ENCODE peak calls at places on chromosomes 1 and 21, in eight cellular contexts. F, D, U, B, V, J, I and G are unnamed samples. For H3K27me3, the result is how much of the 10 kb centered on the place peaks cover.

GRCh38 chr1:20375563-20375962 is 84.9 kb downstream of the VWA5B1 start:
- DNase-seq in D (no peak), B (peak), J (no peak), V (no peak), U (no peak), I (no peak), F (no peak), G (no peak)

GRCh38 chr1:16235347-16235746 is 1.6 kb downstream of the CPLANE2 start:
- DNase-seq in F (peak), D (no peak), V (no peak), B (no peak), U (no peak), I (no peak), J (no peak), G (no peak)

GRCh38 chr1:231000639-231001038 is 21.7 kb downstream of the ARV1 start:
- DNase-seq in J (no peak), B (no peak), D (no peak), F (no peak), V (no peak), I (no peak), U (no peak), G (no peak)

GRCh38 chr1:22879445-22879844 is 93.2 kb downstream of the LACTBL1 start:
- DNase-seq in D (no peak), B (no peak), V (no peak), J (no peak), I (no peak), F (no peak), U (no peak), G (no peak)

GRCh38 chr21:16563795-16564194 is 834.0 kb downstream of the USP25 start:
- DNase-seq in B (peak), V (no peak), J (no peak), F (peak), D (no peak), U (no peak), I (no peak), G (no peak)

GRCh38 chr1:112982853-112983539 is 27.0 kb upstream of the SLC16A1 start:
- DNase-seq in I (no peak), B (no peak), U (no peak), V (no peak), J (no peak), F (no peak), D (no peak), G (no peak)

GRCh38 chr21:39258207-39258606 is 55.2 kb downstream of the BRWD1 start:
- DNase-seq in I (no peak), D (no peak), V (no peak), F (no peak), B (no peak), U (no peak), J (no peak), G (no peak)

GRCh38 chr1:76176020-76176419 is 101.5 kb downstream of the ST6GALNAC3 start:
- DNase-seq in J (no peak), V (no peak), I (no peak), U (no peak), D (no peak), B (no peak), F (no peak), G (no peak)

GRCh38 chr1:44501022-44501910 is 96.2 kb downstream of the RNF220 start:
- DNase-seq in V (no peak), I (no peak), B (no peak), D (no peak), U (no peak), F (no peak), J (no peak), G (no peak)

GRCh38 chr1:44505210-44505993 is 100.3 kb downstream of the RNF220 start:
- DNase-seq in F (no peak), B (no peak), V (no peak), U (no peak), D (no peak), J (no peak), I (no peak), G (no peak)

GRCh38 chr1:44500181-44501021 is 95.3 kb downstream of the RNF220 start:
- DNase-seq in I (no peak), D (no peak), B (peak), J (no peak), U (no peak), V (no peak), F (no peak), G (peak)

GRCh38 chr1:44507490-44508396 is 102.7 kb downstream of the RNF220 start:
- DNase-seq in F (no peak), I (no peak), J (no peak), D (no peak), V (no peak), B (no peak), U (no peak), G (no peak)

DNA sequence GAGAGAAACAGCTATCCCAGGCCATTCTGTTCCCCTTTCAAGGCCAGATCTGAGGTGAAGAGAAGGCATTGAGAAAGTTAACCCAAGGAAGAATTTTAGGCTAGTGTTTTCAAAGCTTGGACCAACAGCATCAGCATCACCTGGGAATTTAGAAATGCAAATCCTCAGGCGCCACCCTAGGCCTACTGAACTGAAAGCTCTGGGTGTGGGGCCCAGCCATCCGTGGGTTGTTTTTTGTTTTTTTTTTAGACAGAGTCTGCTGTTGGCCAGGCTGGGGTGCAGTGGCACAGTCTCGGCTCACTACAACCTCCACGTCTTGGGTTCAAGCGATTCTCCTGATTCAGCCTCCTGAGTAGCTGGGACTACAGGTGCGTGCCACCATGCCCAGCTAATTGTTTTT is 98.6 kb downstream of the RNF220 start:
- DNase-seq in B (no peak), V (no peak), I (no peak), J (no peak), D (no peak), U (no peak), F (no peak), G (no peak)
- H3K27me3 ChIP-seq in B (under half), V (under half), I (under half), J (under half), D (under half), U (under half), F (under half), G (under half)

GRCh38 chr1:53197301-53198205 is 929 bp downstream of the CPT2 start:
- DNase-seq in U (no peak), B (no peak), D (no peak), I (no peak), V (no peak), F (no peak), J (no peak), G (no peak)
- H3K27ac ChIP-seq in U (peak), B (peak), D (peak), I (peak), V (peak), F (peak), J (peak), G (peak)

GRCh38 chr1:2288816-2289536 is 60.9 kb downstream of the SKI start:
- DNase-seq in B (no peak), I (no peak), V (no peak), J (no peak), F (no peak), U (no peak), D (no peak), G (no peak)

GRCh38 chr1:2292725-2293450 is 64.8 kb downstream of the SKI start:
- DNase-seq in F (no peak), J (no peak), D (no peak), U (no peak), B (no peak), I (no peak), V (no peak), G (no peak)

GRCh38 chr1:2289607-2290006 is 61.5 kb downstream of the SKI start:
- DNase-seq in J (no peak), I (no peak), U (no peak), F (no peak), D (no peak), B (no peak), V (no peak), G (no peak)

GRCh38 chr1:2290171-2290578 is 62.1 kb downstream of the SKI start:
- DNase-seq in U (no peak), B (no peak), V (no peak), J (no peak), I (no peak), F (no peak), D (no peak), G (no peak)

DNA sequence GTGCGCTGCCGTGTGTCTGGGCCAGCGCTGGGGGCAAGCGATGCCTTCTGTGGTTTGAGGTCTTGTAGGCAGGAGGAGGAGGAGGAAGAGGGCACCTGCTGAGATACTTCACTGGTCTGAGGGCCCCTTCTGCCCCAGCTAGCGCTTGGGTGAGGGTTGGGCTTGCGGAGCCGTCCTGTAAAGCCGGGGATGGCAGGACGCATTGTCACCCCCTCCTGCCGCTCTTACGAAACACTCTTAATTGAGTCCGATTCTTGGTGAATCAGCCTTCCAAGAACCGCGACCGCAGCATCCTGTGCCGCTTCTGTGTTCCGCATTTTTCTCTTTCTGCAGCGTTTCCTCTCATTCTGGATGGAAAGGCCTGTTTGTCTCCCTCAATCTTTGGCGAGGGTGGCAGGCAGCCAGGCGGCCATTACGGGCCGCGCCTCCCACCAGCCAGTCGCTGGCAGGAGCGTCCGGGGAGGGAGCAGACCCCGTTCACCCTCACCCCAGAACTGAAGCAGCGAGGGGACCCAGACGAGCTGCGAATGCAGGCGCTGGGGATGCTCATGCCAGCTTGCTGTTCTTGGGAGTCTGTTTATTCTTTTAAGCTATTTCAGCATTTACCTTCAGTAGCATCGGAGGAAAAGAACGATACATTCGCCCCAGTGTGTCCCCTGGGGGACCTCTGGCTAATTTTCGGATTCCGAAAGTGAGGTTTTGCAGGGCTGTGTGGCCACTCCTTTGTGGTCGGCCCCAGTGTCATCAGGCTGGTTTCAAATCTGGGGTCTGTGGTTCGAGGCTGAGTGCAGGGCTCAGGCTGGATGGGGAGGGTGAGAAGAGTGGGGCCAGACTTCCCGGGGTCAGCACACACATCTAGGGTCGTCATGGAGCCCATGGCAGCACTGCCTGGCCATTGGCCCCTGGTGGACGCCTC is 62.7 kb downstream of the SKI start:
- DNase-seq in B (no peak), V (peak), F (peak), J (peak), U (peak), D (peak), I (peak), G (no peak)
- H3K4me3 ChIP-seq in B (no peak), V (peak), F (peak), J (peak), U (peak), D (peak), I (no peak), G (no peak)

DNA sequence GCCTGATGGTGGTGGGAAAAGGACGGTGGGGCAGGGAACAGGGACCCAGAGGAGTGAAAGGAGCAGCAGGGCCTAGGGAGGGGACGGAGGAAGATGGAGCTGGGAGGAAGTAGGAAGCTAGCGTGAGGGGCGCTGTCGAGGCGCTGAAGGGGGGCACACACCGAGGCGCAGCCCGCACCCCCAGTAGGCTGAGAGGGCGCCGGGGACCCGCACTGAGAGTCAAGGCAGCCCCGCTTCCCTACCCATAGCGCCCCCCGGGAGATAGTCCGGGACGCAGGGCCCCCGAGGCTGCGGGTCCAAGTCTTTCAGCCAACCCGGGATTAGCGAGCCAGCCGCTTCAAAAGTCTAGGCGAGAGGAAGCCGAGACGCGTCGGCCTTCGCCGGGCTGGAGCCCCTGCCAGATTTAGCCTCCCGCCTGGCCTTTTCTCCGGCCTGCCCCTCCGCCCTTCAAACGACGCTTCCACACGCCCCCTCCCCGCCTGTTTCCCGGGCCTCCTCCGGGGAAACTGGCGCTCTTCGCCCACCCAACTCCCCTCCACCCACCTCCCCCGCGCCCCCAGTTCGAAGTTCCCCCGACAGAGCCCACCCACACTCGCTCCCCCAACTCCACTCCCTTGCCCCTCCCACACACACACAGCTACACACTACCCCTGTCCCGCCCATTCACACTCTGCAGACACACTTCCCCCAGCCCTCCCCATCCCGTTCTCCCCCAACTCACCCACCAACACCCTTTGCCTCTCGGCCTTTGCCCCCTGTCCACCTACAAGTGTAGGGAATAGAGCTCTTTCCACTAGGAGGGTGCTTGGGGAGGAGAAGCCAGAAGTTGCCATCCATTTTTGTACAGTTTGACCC is 7.8 kb upstream of the PROX1 start:
- DNase-seq in J (no peak), B (no peak), V (no peak), D (no peak), F (no peak), I (no peak), U (no peak), G (peak)
- H3K27me3 ChIP-seq in J (under half), B (half or more), V (under half), D (under half), F (half or more), I (under half), U (under half), G (half or more)

DNA sequence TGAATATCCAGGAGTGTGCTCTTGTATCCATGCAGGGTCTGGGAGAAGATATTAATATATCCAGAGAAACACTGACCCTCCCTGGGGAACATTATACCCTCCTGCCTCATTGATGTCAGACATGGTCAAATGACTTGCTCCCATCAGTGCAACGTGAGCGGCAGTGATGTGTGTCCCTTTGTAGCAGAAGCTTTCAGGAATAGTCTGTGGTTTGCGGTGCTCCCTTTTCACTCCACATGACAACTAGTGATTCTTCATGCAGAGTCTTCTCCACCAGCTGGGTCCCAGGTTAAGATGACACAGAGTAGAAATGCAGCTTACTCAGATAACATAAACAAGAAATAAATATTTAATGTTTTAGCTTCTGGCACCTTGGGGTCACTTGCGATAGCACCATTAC is 31.9 kb upstream of the LYPD8 start:
- DNase-seq in F (no peak), J (no peak), V (peak), D (no peak), I (no peak), B (no peak), U (no peak), G (no peak)
- H3K27ac ChIP-seq in F (no peak), J (no peak), V (no peak), D (no peak), I (no peak), B (no peak), U (no peak), G (no peak)

GRCh38 chr1:110872366-110872744 is 593 bp upstream of the CD53 start:
- DNase-seq in D (no peak), U (no peak), I (no peak), V (no peak), F (no peak), J (no peak), B (no peak), G (no peak)
- H3K4me3 ChIP-seq in D (peak), U (no peak), I (no peak), V (peak), F (peak), J (peak), B (no peak), G (no peak)

DNA sequence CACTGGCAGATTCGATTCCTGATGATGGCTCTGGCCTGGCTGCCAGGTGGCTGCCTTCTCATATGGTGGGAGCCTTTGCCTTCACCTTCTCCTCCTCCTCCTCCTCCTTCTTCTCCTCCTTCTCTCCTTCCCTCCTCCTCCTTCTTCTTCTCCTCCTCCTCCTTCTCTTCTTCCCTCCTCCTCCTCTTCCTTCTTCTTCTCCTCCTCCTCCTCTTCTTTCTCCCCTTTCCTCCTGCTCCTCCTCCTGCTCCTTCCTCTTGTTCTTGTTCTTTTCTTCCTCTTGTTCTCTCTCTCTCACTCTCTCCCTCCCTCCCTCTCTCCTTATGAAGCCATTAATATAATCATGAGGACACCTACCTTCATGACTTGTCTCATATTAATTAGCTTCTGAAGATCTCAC is 278.7 kb downstream of the CAMTA1 start:
- DNase-seq in U (no peak), F (no peak), D (no peak), B (no peak), I (no peak), J (no peak), V (no peak), G (no peak)
- H3K27me3 ChIP-seq in U (under half), F (under half), D (under half), B (half or more), I (under half), J (under half), V (half or more), G (under half)

GRCh38 chr1:162709132-162709860 is 77.0 kb downstream of the DDR2 start:
- DNase-seq in B (no peak), D (no peak), V (no peak), I (no peak), F (no peak), U (no peak), J (no peak), G (no peak)
- H3K27ac ChIP-seq in B (no peak), D (no peak), V (no peak), I (no peak), F (peak), U (no peak), J (no peak), G (no peak)

GRCh38 chr1:200654660-200655059 is 15.0 kb downstream of the DDX59 start:
- DNase-seq in B (peak), D (no peak), U (no peak), I (no peak), V (no peak), J (no peak), F (no peak), G (no peak)
- H3K4me3 ChIP-seq in B (no peak), D (no peak), U (no peak), I (no peak), V (no peak), J (no peak), F (no peak), G (no peak)